ENCODE peak calls at places on chromosomes 11 and 22, in six cellular contexts. G is mesothelial cell of epicardium, U is cardiac muscle cell, P is AG04450, L is nephron progenitor cell, Q is A549. D is an unnamed sample.

GRCh38 chr11:133656100-133656635 is 123.9 kb upstream of the OPCML start:
- DNase-seq in Q (no peak), G (no peak), U (no peak), L (no peak), P (no peak), D (no peak)

GRCh38 chr22:30998329-30998728 is 29.3 kb downstream of the TUG1 start:
- DNase-seq in G (no peak), U (no peak), Q (no peak), P (no peak), L (no peak), D (no peak)

GRCh38 chr11:120492486-120492885 is 19.1 kb upstream of the GRIK4 start:
- DNase-seq in L (no peak), U (no peak), Q (no peak), G (no peak), P (no peak), D (no peak)

GRCh38 chr11:85647078-85647477 is 689 bp upstream of the TMEM126A start:
- DNase-seq in P (no peak), G (no peak), L (no peak), Q (no peak), U (no peak), D (no peak)

GRCh38 chr22:42385691-42386090 is 46.5 kb downstream of the NFAM1 start:
- DNase-seq in Q (no peak), L (no peak), U (no peak), P (no peak), G (no peak), D (no peak)

GRCh38 chr22:28019881-28020861 is 101.1 kb upstream of the PITPNB start:
- DNase-seq in U (peak), P (no peak), Q (peak), G (peak), L (peak), D (peak)

GRCh38 chr11:95975343-95975742 is 51.4 kb upstream of the MTMR2 start:
- DNase-seq in P (no peak), U (no peak), L (no peak), Q (no peak), G (no peak), D (no peak)

GRCh38 chr11:35102267-35102666 is 36.7 kb upstream of the CD44 start:
- DNase-seq in G (no peak), U (no peak), Q (no peak), P (no peak), L (no peak), D (no peak)

GRCh38 chr22:50581950-50582561 is 593 bp downstream of the CHKB start:
- DNase-seq in G (peak), Q (no peak), U (no peak), L (no peak), P (no peak), D (no peak)

GRCh38 chr22:50236731-50237409 is 8.0 kb downstream of the TUBGCP6 start:
- DNase-seq in G (no peak), Q (peak), U (no peak), L (peak), P (no peak), D (peak)

GRCh38 chr11:75031771-75032549 is 43.2 kb downstream of the NEU3 start:
- DNase-seq in P (peak), U (peak), L (peak), Q (peak), G (peak), D (peak)

GRCh38 chr11:12900496-12900895 is 108.6 kb upstream of the RASSF10 start:
- DNase-seq in U (peak), G (no peak), Q (no peak), P (peak), L (no peak), D (no peak)

GRCh38 chr22:44940121-44940520 is 69.7 kb downstream of the PHF21B start:
- DNase-seq in U (no peak), P (no peak), G (no peak), L (no peak), Q (no peak), D (no peak)

DNA sequence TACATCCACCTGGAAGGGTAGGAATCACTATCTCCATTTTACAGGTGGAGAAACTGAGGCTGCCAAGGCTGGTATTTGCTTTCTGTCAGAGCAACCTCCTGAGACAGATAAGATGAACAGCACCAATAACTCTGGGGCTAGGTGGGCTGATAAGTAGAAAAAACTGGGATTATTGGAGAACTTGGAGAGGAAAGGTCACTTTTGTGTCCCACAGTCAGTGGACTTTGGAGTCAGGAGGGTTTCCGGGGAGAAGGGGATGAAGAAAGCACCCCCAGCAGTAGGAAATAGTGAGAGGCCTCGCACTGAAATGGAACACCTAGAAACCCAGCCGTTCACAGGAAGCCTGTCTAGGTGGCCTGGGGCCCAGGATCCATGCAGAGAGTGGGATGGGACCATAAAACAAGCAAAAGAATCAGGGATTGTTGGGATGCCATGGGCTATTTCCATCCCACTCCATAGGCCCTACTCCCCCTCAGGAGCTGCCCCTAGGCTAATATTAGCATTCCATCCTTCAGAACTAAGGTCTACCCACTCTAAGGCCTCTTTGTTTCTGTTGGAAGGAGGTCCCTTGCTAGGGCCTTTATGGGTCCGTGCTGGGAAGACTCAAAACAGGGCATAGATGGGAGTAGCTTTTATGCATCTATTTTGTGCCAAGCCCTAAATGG is 31.0 kb upstream of the FCHSD2 start:
- DNase-seq in L (no peak), U (no peak), P (no peak), G (no peak), Q (no peak), D (no peak)
- TF ChIP-seq CTCF in L (no peak), U (no peak), P (no peak), G (no peak), Q (no peak), D (no peak)

GRCh38 chr22:21079493-21079892 is 33.7 kb downstream of the LRRC74B start:
- DNase-seq in P (no peak), L (no peak), U (no peak), Q (no peak), G (no peak), D (no peak)

GRCh38 chr22:21078916-21079315 is 33.2 kb downstream of the LRRC74B start:
- DNase-seq in P (no peak), U (no peak), L (no peak), G (no peak), Q (no peak), D (no peak)

GRCh38 chr22:21075516-21076138 is 29.9 kb downstream of the LRRC74B start:
- DNase-seq in Q (no peak), G (no peak), P (no peak), U (no peak), L (no peak), D (no peak)

GRCh38 chr22:21077884-21078508 is 32.2 kb downstream of the LRRC74B start:
- DNase-seq in U (no peak), Q (no peak), G (no peak), L (no peak), P (no peak), D (no peak)

DNA sequence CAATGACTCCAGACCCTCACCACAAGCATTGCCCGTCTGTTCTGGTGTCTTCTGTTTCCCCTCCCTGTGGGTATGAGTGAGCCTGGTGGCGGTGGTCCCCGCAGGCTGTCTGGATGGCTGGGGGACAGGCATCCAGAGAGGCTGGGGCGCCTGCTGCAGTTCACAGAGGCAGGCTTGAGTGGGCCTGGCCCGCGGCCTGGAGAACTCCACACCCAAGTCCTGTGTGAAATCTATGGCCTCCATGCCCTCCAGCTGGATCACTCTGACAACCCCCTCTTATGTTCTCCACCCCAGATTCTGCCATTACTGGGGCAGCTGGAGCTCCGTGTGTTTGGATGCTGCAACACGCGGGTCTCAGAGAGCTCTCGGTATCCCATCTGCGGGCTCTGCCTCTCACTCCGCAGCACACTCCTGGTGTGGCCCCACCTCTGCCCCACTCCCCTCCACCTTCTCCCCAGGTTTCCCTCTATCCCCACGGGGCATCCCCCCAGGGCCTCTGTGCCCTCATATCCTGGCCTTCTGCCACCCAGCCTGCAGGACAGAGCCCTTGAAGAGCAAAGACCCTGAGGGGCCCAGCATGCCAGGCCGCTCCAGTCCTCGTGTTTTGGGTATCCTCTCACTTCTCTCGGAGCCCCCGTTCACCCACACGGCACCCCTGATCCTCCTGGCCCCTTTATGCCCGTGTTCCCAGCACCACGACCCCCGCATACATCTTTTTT is 31.3 kb downstream of the LRRC74B start:
- DNase-seq in L (no peak), P (no peak), G (no peak), U (no peak), Q (no peak), D (no peak)
- TF ChIP-seq CTCF in L (no peak), P (no peak), G (no peak), U (no peak), Q (no peak), D (no peak)

GRCh38 chr11:123357353-123357989 is 72.6 kb upstream of the GRAMD1B start:
- DNase-seq in L (no peak), G (no peak), Q (no peak), U (no peak), P (no peak), D (no peak)
- TF ChIP-seq CTCF in L (no peak), G (no peak), Q (no peak), U (no peak), P (no peak), D (no peak)

DNA sequence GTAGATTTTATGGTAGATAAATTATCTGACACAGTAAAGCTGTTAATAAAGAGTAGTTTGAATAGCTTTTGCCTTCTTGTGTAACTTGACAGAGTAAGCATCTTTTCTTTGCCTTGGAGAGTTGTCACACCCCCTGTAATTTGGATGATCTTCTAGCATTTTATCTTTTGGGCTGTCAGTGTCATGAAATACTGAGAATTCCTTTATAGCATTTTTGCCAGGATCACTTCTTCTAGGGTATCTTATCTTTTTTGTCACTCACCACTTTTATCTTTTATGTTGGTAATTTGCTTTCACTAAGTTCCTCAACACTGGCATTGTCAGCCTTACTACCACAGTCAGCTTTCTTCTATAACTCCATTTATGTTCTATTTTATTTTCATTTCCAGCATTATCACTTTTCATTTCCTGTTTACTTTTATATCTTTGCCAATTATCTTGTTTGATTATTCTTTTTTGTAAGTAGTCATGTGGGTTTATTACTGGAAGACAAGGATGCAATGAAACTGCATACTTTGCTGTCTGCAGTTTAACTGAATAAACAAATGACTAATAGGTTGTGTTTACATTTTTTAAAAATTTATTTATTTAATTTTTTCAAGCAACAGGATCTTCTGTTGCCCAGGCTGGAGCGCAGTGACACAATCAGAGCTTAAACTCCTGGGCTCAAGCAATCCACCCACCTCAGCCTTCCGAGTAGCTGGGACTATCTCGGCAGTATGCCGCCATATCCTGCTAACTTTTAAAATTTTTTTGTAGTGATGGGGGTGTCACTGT is 28.1 kb upstream of the ACAT1 start:
- DNase-seq in U (no peak), Q (no peak), P (peak), L (no peak), G (no peak), D (no peak)
- TF ChIP-seq CTCF in U (no peak), Q (no peak), P (no peak), L (no peak), G (no peak), D (no peak)

GRCh38 chr11:132158696-132159095 is 788.3 kb downstream of the NTM start:
- DNase-seq in P (no peak), L (no peak), U (no peak), Q (no peak), G (no peak), D (no peak)

GRCh38 chr11:132161538-132161937 is 791.1 kb downstream of the NTM start:
- DNase-seq in U (no peak), Q (no peak), G (no peak), P (no peak), L (no peak), D (no peak)

DNA sequence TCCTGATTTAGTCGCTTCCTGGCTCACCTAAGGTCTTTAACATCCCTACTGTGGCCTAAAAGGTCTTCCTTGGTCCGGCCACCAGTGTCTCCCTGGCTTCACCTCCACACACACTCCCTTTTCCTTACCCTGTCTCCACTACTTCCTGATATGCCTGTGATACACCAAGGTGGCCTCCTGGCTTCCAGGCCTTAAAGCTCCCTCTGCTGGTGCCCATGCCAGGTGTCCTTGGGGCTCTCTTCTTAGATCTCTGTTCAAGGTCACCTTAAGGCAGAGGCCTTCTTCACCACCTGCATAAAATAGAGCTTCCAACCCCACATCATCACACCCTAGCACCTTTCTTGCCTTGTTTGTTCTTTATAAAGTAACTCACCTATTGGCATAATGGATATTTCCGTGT is 787.7 kb downstream of the NTM start:
- DNase-seq in Q (no peak), L (no peak), G (no peak), U (peak), P (no peak), D (peak)
- TF ChIP-seq CTCF in Q (no peak), L (peak), G (no peak), U (peak), P (peak), D (peak)

GRCh38 chr11:121722431-121723256 is 269.9 kb upstream of the SORL1-AS1 start:
- DNase-seq in P (peak), U (peak), Q (no peak), L (peak), G (peak), D (peak)
- TF ChIP-seq CTCF in P (no peak), U (peak), Q (no peak), L (no peak), G (no peak), D (no peak)

DNA sequence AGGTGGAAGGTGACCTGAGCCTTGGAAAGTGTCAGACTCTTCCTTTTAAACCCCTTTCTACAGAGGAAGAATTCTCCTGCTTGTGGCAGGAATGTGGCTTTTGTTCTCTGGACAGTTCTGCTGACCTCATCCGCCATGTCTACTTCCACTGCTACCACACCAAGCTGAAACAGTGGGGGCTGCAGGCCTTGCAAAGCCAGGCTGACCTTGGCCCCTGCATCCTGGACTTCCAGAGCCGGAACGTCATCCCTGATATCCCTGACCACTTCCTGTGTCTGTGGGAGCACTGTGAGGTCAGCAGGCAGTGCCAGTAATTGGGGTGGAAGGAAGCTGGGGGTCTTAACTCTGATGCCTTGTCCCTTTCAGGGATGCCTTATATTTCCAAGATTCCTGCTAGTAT is 9.3 kb downstream of the HINFP start:
- DNase-seq in L (no peak), U (peak), P (no peak), G (no peak), Q (no peak), D (no peak)
- TF ChIP-seq CTCF in L (no peak), U (no peak), P (peak), G (no peak), Q (no peak), D (no peak)